ENCODE peak calls at places on chromosomes 2 and 18, in ten cellular contexts. X is transverse colon; Y is CD14-positive monocyte; Z is activated CD8-positive, alpha-beta memory T cell treated with anti-CD3 and anti-CD28 coated beads, Interleukin-2, amount 50 U/mL, for 48 hours; G is foreskin fibroblast; U is iris pigment epithelial cell; R is stimulated activated CD8-positive, alpha-beta memory T cell treated with anti-CD3 and anti-CD28 coated beads, Interleukin-12 subunit alpha, Interleukin-12 subunit beta, amount 100 ng/mL, for 4 hours; L is cardiac fibroblast; S is HFFc6; B is astrocyte of the cerebellum. N is an unnamed sample.

GRCh38 chr2:10422732-10423399 is 25.3 kb downstream of the ODC1 start:
- DNase-seq in X (no peak), Y (no peak), Z (no peak), G (no peak), U (no peak), R (no peak), L (no peak), S (no peak), B (no peak), N (no peak)

GRCh38 chr2:49021170-49021743 is 133.1 kb downstream of the FSHR start:
- DNase-seq in X (no peak), Y (no peak), Z (no peak), G (no peak), U (no peak), R (no peak), L (no peak), S (no peak), B (no peak), N (no peak)

GRCh38 chr18:9321017-9321452 is 13.5 kb upstream of the TWSG1 start:
- DNase-seq in X (no peak), Y (no peak), Z (no peak), G (peak), U (peak), R (no peak), L (peak), S (peak), B (no peak), N (no peak)

GRCh38 chr2:231931481-231931915 is 5.3 kb upstream of the NPPC start:
- DNase-seq in X (no peak), Y (no peak), Z (no peak), G (peak), U (no peak), R (no peak), L (no peak), S (no peak), B (no peak), N (no peak)

GRCh38 chr18:53795061-53795460 is 429.4 kb downstream of the MBD2 start:
- DNase-seq in X (no peak), Y (no peak), Z (no peak), G (peak), U (peak), R (no peak), L (peak), S (no peak), B (no peak), N (no peak)

GRCh38 chr2:219426068-219426443 is 7.9 kb downstream of the DES start:
- DNase-seq in X (no peak), Y (no peak), Z (no peak), G (no peak), U (no peak), R (no peak), L (no peak), S (no peak), B (no peak), N (no peak)

GRCh38 chr18:12783524-12783923 is 80.7 kb downstream of the PSMG2 start:
- DNase-seq in X (peak), Y (no peak), Z (no peak), G (no peak), U (no peak), R (no peak), L (no peak), S (no peak), B (no peak), N (no peak)

GRCh38 chr2:164735309-164735919 is 106.2 kb downstream of the COBLL1 start:
- DNase-seq in X (no peak), Y (no peak), Z (no peak), G (no peak), U (peak), R (no peak), L (no peak), S (no peak), B (no peak), N (no peak)

GRCh38 chr2:174846941-174847938 is 83.0 kb upstream of the CHRNA1 start:
- DNase-seq in X (no peak), Y (no peak), Z (no peak), G (peak), U (peak), R (no peak), L (peak), S (peak), B (peak), N (no peak)

GRCh38 chr2:160838691-160839090 is 321.5 kb upstream of the TANK start:
- DNase-seq in X (no peak), Y (no peak), Z (no peak), G (no peak), U (no peak), R (no peak), L (no peak), S (no peak), B (no peak), N (no peak)

GRCh38 chr2:52368141-52368540 is 1336.2 kb upstream of the NRXN1 start:
- DNase-seq in X (no peak), Y (no peak), Z (no peak), G (no peak), U (no peak), R (no peak), L (no peak), S (no peak), B (no peak), N (no peak)

GRCh38 chr18:48863432-48864065 is 87.2 kb downstream of the SMAD7 start:
- DNase-seq in X (no peak), Y (no peak), Z (no peak), G (no peak), U (no peak), R (no peak), L (no peak), S (no peak), B (no peak), N (no peak)

GRCh38 chr2:240249423-240250149 is 109.1 kb upstream of the OTOS start:
- DNase-seq in X (no peak), Y (peak), Z (peak), G (no peak), U (no peak), R (no peak), L (no peak), S (no peak), B (no peak), N (no peak)

GRCh38 chr2:28437918-28438317 is 45.3 kb downstream of the FOSL2 start:
- DNase-seq in X (no peak), Y (peak), Z (no peak), G (no peak), U (no peak), R (no peak), L (no peak), S (no peak), B (no peak), N (no peak)

GRCh38 chr18:77054606-77055428 is 77.8 kb downstream of the MBP start:
- DNase-seq in X (peak), Y (peak), Z (peak), G (peak), U (peak), R (peak), L (peak), S (peak), B (no peak), N (peak)

GRCh38 chr2:65416321-65416720 is 16.1 kb downstream of the SPRED2 start:
- DNase-seq in X (no peak), Y (no peak), Z (no peak), G (no peak), U (no peak), R (no peak), L (no peak), S (no peak), B (no peak), N (no peak)

GRCh38 chr2:222307138-222307756 is 8.4 kb upstream of the PAX3 start:
- DNase-seq in X (peak), Y (no peak), Z (no peak), G (peak), U (no peak), R (no peak), L (no peak), S (peak), B (no peak), N (no peak)

GRCh38 chr2:232228332-232228731 is 150.2 kb upstream of the ALPP start:
- DNase-seq in X (peak), Y (no peak), Z (no peak), G (no peak), U (no peak), R (no peak), L (no peak), S (no peak), B (no peak), N (no peak)

GRCh38 chr2:176827269-176827668 is 385.3 kb upstream of the HNRNPA3 start:
- DNase-seq in X (no peak), Y (no peak), Z (peak), G (no peak), U (no peak), R (no peak), L (no peak), S (no peak), B (no peak), N (no peak)

GRCh38 chr2:143473206-143473605 is 344.0 kb downstream of the ARHGAP15 start:
- DNase-seq in X (no peak), Y (no peak), Z (no peak), G (peak), U (peak), R (no peak), L (peak), S (peak), B (peak), N (no peak)

GRCh38 chr2:64324746-64325410 is 129.1 kb upstream of the LGALSL start:
- DNase-seq in X (no peak), Y (no peak), Z (no peak), G (no peak), U (no peak), R (no peak), L (no peak), S (no peak), B (no peak), N (no peak)

GRCh38 chr18:46174317-46175039 is 70.3 kb downstream of the HAUS1 start:
- DNase-seq in X (peak), Y (no peak), Z (peak), G (peak), U (peak), R (peak), L (peak), S (peak), B (no peak), N (no peak)

GRCh38 chr18:69916412-69916811 is 31.3 kb downstream of the CD226 start:
- DNase-seq in X (no peak), Y (no peak), Z (no peak), G (no peak), U (peak), R (no peak), L (no peak), S (no peak), B (no peak), N (no peak)

GRCh38 chr2:65612654-65613053 is 180.3 kb upstream of the SPRED2 start:
- DNase-seq in X (no peak), Y (no peak), Z (no peak), G (no peak), U (peak), R (no peak), L (peak), S (peak), B (peak), N (no peak)

N was measured in NCI-H187.